ENCODE peak calls at places on chromosome 4, in six cellular contexts. One of them, this sample, is unnamed.

GRCh38 chr4:1097553-1097952 is 15.8 kb downstream of the RNF212 start:
- DNase-seq in activated T-helper 1 cell treated with anti-CD3 and anti-CD28 coated beads, Interleukin-12 subunit alpha, Interleukin-12 subunit beta, Interleukin-2, Interleukin-4 antibody, amounts not matched to agents 30 ng/mL and 10 ng/mL and 1 ng/mL, durations not matched to agents 14 hours and 24 hours and 36 hours: no peak
- DNase-seq in GM12865: no peak
- DNase-seq in EL: no peak
- DNase-seq in SJSA1: no peak
- DNase-seq in HS-5: no peak
- DNase-seq in this sample: no peak

GRCh38 chr4:8095956-8096689 is 62.5 kb downstream of the ABLIM2 start:
- DNase-seq in activated T-helper 1 cell treated with anti-CD3 and anti-CD28 coated beads, Interleukin-12 subunit alpha, Interleukin-12 subunit beta, Interleukin-2, Interleukin-4 antibody, amounts not matched to agents 30 ng/mL and 10 ng/mL and 1 ng/mL, durations not matched to agents 14 hours and 24 hours and 36 hours: no peak
- DNase-seq in GM12865: no peak
- DNase-seq in EL: no peak
- DNase-seq in SJSA1: no peak
- DNase-seq in HS-5: no peak
- DNase-seq in this sample: no peak

GRCh38 chr4:173264245-173264959 is 69.8 kb downstream of the HMGB2 start:
- DNase-seq in activated T-helper 1 cell treated with anti-CD3 and anti-CD28 coated beads, Interleukin-12 subunit alpha, Interleukin-12 subunit beta, Interleukin-2, Interleukin-4 antibody, amounts not matched to agents 30 ng/mL and 10 ng/mL and 1 ng/mL, durations not matched to agents 14 hours and 24 hours and 36 hours: no peak
- DNase-seq in GM12865: peak
- DNase-seq in EL: peak
- DNase-seq in SJSA1: no peak
- DNase-seq in HS-5: no peak
- DNase-seq in this sample: no peak

GRCh38 chr4:177051473-177052060 is 258.1 kb upstream of the NEIL3 start:
- DNase-seq in activated T-helper 1 cell treated with anti-CD3 and anti-CD28 coated beads, Interleukin-12 subunit alpha, Interleukin-12 subunit beta, Interleukin-2, Interleukin-4 antibody, amounts not matched to agents 30 ng/mL and 10 ng/mL and 1 ng/mL, durations not matched to agents 14 hours and 24 hours and 36 hours: peak
- DNase-seq in GM12865: peak
- DNase-seq in EL: peak
- DNase-seq in SJSA1: no peak
- DNase-seq in HS-5: no peak
- DNase-seq in this sample: no peak

GRCh38 chr4:175427751-175428150 is 384.3 kb downstream of the GPM6A start:
- DNase-seq in activated T-helper 1 cell treated with anti-CD3 and anti-CD28 coated beads, Interleukin-12 subunit alpha, Interleukin-12 subunit beta, Interleukin-2, Interleukin-4 antibody, amounts not matched to agents 30 ng/mL and 10 ng/mL and 1 ng/mL, durations not matched to agents 14 hours and 24 hours and 36 hours: no peak
- DNase-seq in GM12865: no peak
- DNase-seq in EL: no peak
- DNase-seq in SJSA1: no peak
- DNase-seq in HS-5: no peak
- DNase-seq in this sample: no peak

GRCh38 chr4:101304916-101305315 is 42.4 kb downstream of the PPP3CA start:
- DNase-seq in activated T-helper 1 cell treated with anti-CD3 and anti-CD28 coated beads, Interleukin-12 subunit alpha, Interleukin-12 subunit beta, Interleukin-2, Interleukin-4 antibody, amounts not matched to agents 30 ng/mL and 10 ng/mL and 1 ng/mL, durations not matched to agents 14 hours and 24 hours and 36 hours: no peak
- DNase-seq in GM12865: no peak
- DNase-seq in EL: peak
- DNase-seq in SJSA1: peak
- DNase-seq in HS-5: no peak
- DNase-seq in this sample: peak

GRCh38 chr4:78379040-78379439 is 172.5 kb upstream of the ANXA3 start:
- DNase-seq in activated T-helper 1 cell treated with anti-CD3 and anti-CD28 coated beads, Interleukin-12 subunit alpha, Interleukin-12 subunit beta, Interleukin-2, Interleukin-4 antibody, amounts not matched to agents 30 ng/mL and 10 ng/mL and 1 ng/mL, durations not matched to agents 14 hours and 24 hours and 36 hours: no peak
- DNase-seq in GM12865: no peak
- DNase-seq in EL: no peak
- DNase-seq in SJSA1: no peak
- DNase-seq in HS-5: no peak
- DNase-seq in this sample: no peak

GRCh38 chr4:3440979-3441500 is 728 bp upstream of the HGFAC start:
- DNase-seq in activated T-helper 1 cell treated with anti-CD3 and anti-CD28 coated beads, Interleukin-12 subunit alpha, Interleukin-12 subunit beta, Interleukin-2, Interleukin-4 antibody, amounts not matched to agents 30 ng/mL and 10 ng/mL and 1 ng/mL, durations not matched to agents 14 hours and 24 hours and 36 hours: no peak
- DNase-seq in GM12865: no peak
- DNase-seq in EL: peak
- DNase-seq in SJSA1: peak
- DNase-seq in HS-5: no peak
- DNase-seq in this sample: no peak

GRCh38 chr4:57448452-57448851 is 338.3 kb upstream of the IGFBP7 start:
- DNase-seq in activated T-helper 1 cell treated with anti-CD3 and anti-CD28 coated beads, Interleukin-12 subunit alpha, Interleukin-12 subunit beta, Interleukin-2, Interleukin-4 antibody, amounts not matched to agents 30 ng/mL and 10 ng/mL and 1 ng/mL, durations not matched to agents 14 hours and 24 hours and 36 hours: no peak
- DNase-seq in GM12865: no peak
- DNase-seq in EL: no peak
- DNase-seq in SJSA1: no peak
- DNase-seq in HS-5: no peak
- DNase-seq in this sample: no peak

GRCh38 chr4:146643812-146644401 is 5.2 kb downstream of the POU4F2 start:
- DNase-seq in activated T-helper 1 cell treated with anti-CD3 and anti-CD28 coated beads, Interleukin-12 subunit alpha, Interleukin-12 subunit beta, Interleukin-2, Interleukin-4 antibody, amounts not matched to agents 30 ng/mL and 10 ng/mL and 1 ng/mL, durations not matched to agents 14 hours and 24 hours and 36 hours: no peak
- DNase-seq in GM12865: peak
- DNase-seq in EL: no peak
- DNase-seq in SJSA1: no peak
- DNase-seq in HS-5: no peak
- DNase-seq in this sample: no peak

GRCh38 chr4:140291259-140291658 is 82.2 kb upstream of the SCOC start:
- DNase-seq in activated T-helper 1 cell treated with anti-CD3 and anti-CD28 coated beads, Interleukin-12 subunit alpha, Interleukin-12 subunit beta, Interleukin-2, Interleukin-4 antibody, amounts not matched to agents 30 ng/mL and 10 ng/mL and 1 ng/mL, durations not matched to agents 14 hours and 24 hours and 36 hours: no peak
- DNase-seq in GM12865: no peak
- DNase-seq in EL: peak
- DNase-seq in SJSA1: no peak
- DNase-seq in HS-5: no peak
- DNase-seq in this sample: no peak

GRCh38 chr4:168183717-168184571 is 91.6 kb downstream of the ANXA10 start:
- DNase-seq in activated T-helper 1 cell treated with anti-CD3 and anti-CD28 coated beads, Interleukin-12 subunit alpha, Interleukin-12 subunit beta, Interleukin-2, Interleukin-4 antibody, amounts not matched to agents 30 ng/mL and 10 ng/mL and 1 ng/mL, durations not matched to agents 14 hours and 24 hours and 36 hours: no peak
- DNase-seq in GM12865: peak
- DNase-seq in EL: peak
- DNase-seq in SJSA1: peak
- DNase-seq in HS-5: no peak
- DNase-seq in this sample: no peak

GRCh38 chr4:164396439-164396838 is 357.5 kb upstream of the SMIM31 start:
- DNase-seq in activated T-helper 1 cell treated with anti-CD3 and anti-CD28 coated beads, Interleukin-12 subunit alpha, Interleukin-12 subunit beta, Interleukin-2, Interleukin-4 antibody, amounts not matched to agents 30 ng/mL and 10 ng/mL and 1 ng/mL, durations not matched to agents 14 hours and 24 hours and 36 hours: no peak
- DNase-seq in GM12865: no peak
- DNase-seq in EL: no peak
- DNase-seq in SJSA1: no peak
- DNase-seq in HS-5: no peak
- DNase-seq in this sample: no peak

GRCh38 chr4:83358410-83358809 is 23.8 kb upstream of the HPSE start:
- DNase-seq in activated T-helper 1 cell treated with anti-CD3 and anti-CD28 coated beads, Interleukin-12 subunit alpha, Interleukin-12 subunit beta, Interleukin-2, Interleukin-4 antibody, amounts not matched to agents 30 ng/mL and 10 ng/mL and 1 ng/mL, durations not matched to agents 14 hours and 24 hours and 36 hours: no peak
- DNase-seq in GM12865: no peak
- DNase-seq in EL: peak
- DNase-seq in SJSA1: peak
- DNase-seq in HS-5: peak
- DNase-seq in this sample: peak

GRCh38 chr4:168257663-168258235 is 60.8 kb downstream of the DDX60 start:
- DNase-seq in activated T-helper 1 cell treated with anti-CD3 and anti-CD28 coated beads, Interleukin-12 subunit alpha, Interleukin-12 subunit beta, Interleukin-2, Interleukin-4 antibody, amounts not matched to agents 30 ng/mL and 10 ng/mL and 1 ng/mL, durations not matched to agents 14 hours and 24 hours and 36 hours: no peak
- DNase-seq in GM12865: no peak
- DNase-seq in EL: no peak
- DNase-seq in SJSA1: no peak
- DNase-seq in HS-5: no peak
- DNase-seq in this sample: no peak

GRCh38 chr4:40194602-40195161 is 2.1 kb upstream of the RHOH start:
- DNase-seq in activated T-helper 1 cell treated with anti-CD3 and anti-CD28 coated beads, Interleukin-12 subunit alpha, Interleukin-12 subunit beta, Interleukin-2, Interleukin-4 antibody, amounts not matched to agents 30 ng/mL and 10 ng/mL and 1 ng/mL, durations not matched to agents 14 hours and 24 hours and 36 hours: no peak
- DNase-seq in GM12865: peak
- DNase-seq in EL: peak
- DNase-seq in SJSA1: no peak
- DNase-seq in HS-5: no peak
- DNase-seq in this sample: no peak

GRCh38 chr4:148693913-148694649 is 251.9 kb upstream of the NR3C2 start:
- DNase-seq in activated T-helper 1 cell treated with anti-CD3 and anti-CD28 coated beads, Interleukin-12 subunit alpha, Interleukin-12 subunit beta, Interleukin-2, Interleukin-4 antibody, amounts not matched to agents 30 ng/mL and 10 ng/mL and 1 ng/mL, durations not matched to agents 14 hours and 24 hours and 36 hours: no peak
- DNase-seq in GM12865: no peak
- DNase-seq in EL: no peak
- DNase-seq in SJSA1: no peak
- DNase-seq in HS-5: no peak
- DNase-seq in this sample: no peak